ENCODE peak calls at places on chromosomes 6 and 20, in five cellular contexts. One of them, this sample, is unnamed.

GRCh38 chr20:6122111-6122872 is 538 bp downstream of the FERMT1 start:
- DNase-seq in SJSA1: no peak
- DNase-seq in fibroblast of lung: peak
- DNase-seq in OCI-LY7: no peak
- DNase-seq in cardiac muscle cell: peak
- DNase-seq in this sample: no peak

GRCh38 chr6:113833537-113833936 is 23.6 kb upstream of the MARCKS start:
- DNase-seq in cardiac muscle cell: no peak
- DNase-seq in fibroblast of lung: peak
- DNase-seq in SJSA1: no peak
- DNase-seq in OCI-LY7: no peak
- DNase-seq in this sample: no peak

GRCh38 chr6:63789699-63790098 is 154.1 kb downstream of the PHF3 start:
- DNase-seq in OCI-LY7: no peak
- DNase-seq in fibroblast of lung: no peak
- DNase-seq in SJSA1: no peak
- DNase-seq in cardiac muscle cell: no peak
- DNase-seq in this sample: no peak

GRCh38 chr6:11700118-11700718 is 78.4 kb downstream of the ADTRP start:
- DNase-seq in fibroblast of lung: peak
- DNase-seq in SJSA1: no peak
- DNase-seq in cardiac muscle cell: peak
- DNase-seq in OCI-LY7: peak
- DNase-seq in this sample: peak

GRCh38 chr20:49037962-49038387 is 8.1 kb upstream of the CSE1L start:
- DNase-seq in fibroblast of lung: peak
- DNase-seq in cardiac muscle cell: no peak
- DNase-seq in SJSA1: no peak
- DNase-seq in OCI-LY7: no peak
- DNase-seq in this sample: peak

GRCh38 chr6:81865712-81866111 is 113.2 kb upstream of the TENT5A start:
- DNase-seq in SJSA1: no peak
- DNase-seq in OCI-LY7: no peak
- DNase-seq in fibroblast of lung: peak
- DNase-seq in cardiac muscle cell: no peak
- DNase-seq in this sample: no peak

GRCh38 chr6:107943626-107944439 is 14.2 kb downstream of the SEC63 start:
- DNase-seq in cardiac muscle cell: no peak
- DNase-seq in SJSA1: no peak
- DNase-seq in OCI-LY7: peak
- DNase-seq in fibroblast of lung: no peak
- DNase-seq in this sample: no peak

GRCh38 chr6:26199057-26199772 is 112.0 kb downstream of the HFE start:
- DNase-seq in SJSA1: peak
- DNase-seq in fibroblast of lung: peak
- DNase-seq in cardiac muscle cell: peak
- DNase-seq in OCI-LY7: peak
- DNase-seq in this sample: peak

GRCh38 chr6:111551521-111552231 is 54.0 kb downstream of the TRAF3IP2 start:
- DNase-seq in fibroblast of lung: peak
- DNase-seq in SJSA1: no peak
- DNase-seq in OCI-LY7: no peak
- DNase-seq in cardiac muscle cell: peak
- DNase-seq in this sample: no peak

GRCh38 chr20:46118481-46119020 is 437 bp downstream of the CD40 start:
- DNase-seq in cardiac muscle cell: no peak
- DNase-seq in SJSA1: no peak
- DNase-seq in fibroblast of lung: no peak
- DNase-seq in OCI-LY7: peak
- DNase-seq in this sample: peak

GRCh38 chr20:15345287-15345686 is 1007.9 kb upstream of the FLRT3 start:
- DNase-seq in SJSA1: no peak
- DNase-seq in cardiac muscle cell: no peak
- DNase-seq in fibroblast of lung: no peak
- DNase-seq in OCI-LY7: no peak
- DNase-seq in this sample: no peak

GRCh38 chr6:39280247-39280731 is 33.9 kb downstream of the KCNK17 start:
- DNase-seq in SJSA1: no peak
- DNase-seq in cardiac muscle cell: no peak
- DNase-seq in OCI-LY7: no peak
- DNase-seq in fibroblast of lung: no peak
- DNase-seq in this sample: no peak

GRCh38 chr6:29011276-29011734 is 6.2 kb upstream of the ZNF311 start:
- DNase-seq in cardiac muscle cell: peak
- DNase-seq in OCI-LY7: peak
- DNase-seq in SJSA1: no peak
- DNase-seq in fibroblast of lung: peak
- DNase-seq in this sample: peak

GRCh38 chr6:107600936-107601335 is 111.0 kb downstream of the SOBP start:
- DNase-seq in SJSA1: peak
- DNase-seq in fibroblast of lung: peak
- DNase-seq in cardiac muscle cell: peak
- DNase-seq in OCI-LY7: no peak
- DNase-seq in this sample: no peak

GRCh38 chr6:34423254-34423653 is 2.6 kb downstream of the RPS10 start:
- DNase-seq in OCI-LY7: no peak
- DNase-seq in cardiac muscle cell: no peak
- DNase-seq in fibroblast of lung: peak
- DNase-seq in SJSA1: no peak
- DNase-seq in this sample: no peak

GRCh38 chr6:102763886-102764285 is 1370.4 kb downstream of the GRIK2 start:
- DNase-seq in fibroblast of lung: no peak
- DNase-seq in OCI-LY7: no peak
- DNase-seq in cardiac muscle cell: no peak
- DNase-seq in SJSA1: no peak
- DNase-seq in this sample: no peak

GRCh38 chr20:32737371-32738223 is 5.7 kb downstream of the COMMD7 start:
- DNase-seq in OCI-LY7: no peak
- DNase-seq in SJSA1: no peak
- DNase-seq in cardiac muscle cell: no peak
- DNase-seq in fibroblast of lung: peak
- DNase-seq in this sample: peak

GRCh38 chr6:70790483-70790882 is 122.8 kb downstream of the SMAP1 start:
- DNase-seq in SJSA1: no peak
- DNase-seq in OCI-LY7: no peak
- DNase-seq in cardiac muscle cell: no peak
- DNase-seq in fibroblast of lung: no peak
- DNase-seq in this sample: no peak

GRCh38 chr20:23415958-23416583 is 5.2 kb downstream of the NAPB start:
- DNase-seq in cardiac muscle cell: no peak
- DNase-seq in OCI-LY7: no peak
- DNase-seq in fibroblast of lung: peak
- DNase-seq in SJSA1: no peak
- DNase-seq in this sample: no peak

GRCh38 chr6:15921243-15921642 is 207.6 kb upstream of the MYLIP start:
- DNase-seq in fibroblast of lung: no peak
- DNase-seq in OCI-LY7: no peak
- DNase-seq in SJSA1: no peak
- DNase-seq in cardiac muscle cell: no peak
- DNase-seq in this sample: no peak

GRCh38 chr6:5204340-5204739 is 56.4 kb downstream of the LYRM4 start:
- DNase-seq in cardiac muscle cell: no peak
- DNase-seq in OCI-LY7: no peak
- DNase-seq in SJSA1: no peak
- DNase-seq in fibroblast of lung: no peak
- DNase-seq in this sample: no peak
- H3K27ac ChIP-seq in cardiac muscle cell: no peak
- H3K27ac ChIP-seq in OCI-LY7: no peak
- H3K27ac ChIP-seq in SJSA1: no peak
- H3K27ac ChIP-seq in fibroblast of lung: no peak
- H3K27ac ChIP-seq in this sample: no peak

DNA sequence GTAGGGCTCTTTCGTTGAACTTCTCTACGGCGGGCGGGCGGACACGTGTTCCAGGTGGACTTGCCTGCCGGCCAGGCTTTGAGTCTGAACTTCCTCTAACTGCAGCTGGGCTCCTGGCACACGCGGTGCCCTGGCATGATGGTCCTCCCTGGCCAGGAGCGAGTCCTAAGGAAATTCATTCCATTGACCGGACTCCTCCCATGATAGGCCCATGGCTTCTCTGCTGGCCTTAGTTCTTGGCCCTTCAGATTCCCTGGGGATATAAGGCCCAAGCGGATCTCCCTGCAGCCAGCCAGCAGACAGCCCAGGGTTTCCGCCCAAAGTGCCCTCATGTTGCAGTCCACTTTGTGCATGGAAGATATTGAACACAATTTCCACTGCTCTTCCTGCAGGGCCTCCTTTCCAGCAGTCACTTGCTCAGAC is 39.4 kb downstream of the TBC1D7 start:
- DNase-seq in fibroblast of lung: no peak
- DNase-seq in SJSA1: no peak
- DNase-seq in cardiac muscle cell: no peak
- DNase-seq in OCI-LY7: no peak
- DNase-seq in this sample: no peak
- H3K4me3 ChIP-seq in fibroblast of lung: no peak
- H3K4me3 ChIP-seq in SJSA1: no peak
- H3K4me3 ChIP-seq in cardiac muscle cell: no peak
- H3K4me3 ChIP-seq in OCI-LY7: no peak
- H3K4me3 ChIP-seq in this sample: no peak

GRCh38 chr6:6826961-6827360 is 238.4 kb downstream of the LY86 start:
- DNase-seq in OCI-LY7: no peak
- DNase-seq in SJSA1: no peak
- DNase-seq in fibroblast of lung: no peak
- DNase-seq in cardiac muscle cell: no peak
- DNase-seq in this sample: no peak
- H3K27ac ChIP-seq in OCI-LY7: no peak
- H3K27ac ChIP-seq in SJSA1: no peak
- H3K27ac ChIP-seq in fibroblast of lung: no peak
- H3K27ac ChIP-seq in cardiac muscle cell: no peak
- H3K27ac ChIP-seq in this sample: no peak

GRCh38 chr20:36855241-36855657 is 20.7 kb upstream of the TLDC2 start:
- DNase-seq in OCI-LY7: no peak
- DNase-seq in SJSA1: no peak
- DNase-seq in cardiac muscle cell: no peak
- DNase-seq in fibroblast of lung: no peak
- DNase-seq in this sample: no peak
- H3K4me3 ChIP-seq in OCI-LY7: no peak
- H3K4me3 ChIP-seq in SJSA1: no peak
- H3K4me3 ChIP-seq in cardiac muscle cell: no peak
- H3K4me3 ChIP-seq in fibroblast of lung: no peak
- H3K4me3 ChIP-seq in this sample: no peak

DNA sequence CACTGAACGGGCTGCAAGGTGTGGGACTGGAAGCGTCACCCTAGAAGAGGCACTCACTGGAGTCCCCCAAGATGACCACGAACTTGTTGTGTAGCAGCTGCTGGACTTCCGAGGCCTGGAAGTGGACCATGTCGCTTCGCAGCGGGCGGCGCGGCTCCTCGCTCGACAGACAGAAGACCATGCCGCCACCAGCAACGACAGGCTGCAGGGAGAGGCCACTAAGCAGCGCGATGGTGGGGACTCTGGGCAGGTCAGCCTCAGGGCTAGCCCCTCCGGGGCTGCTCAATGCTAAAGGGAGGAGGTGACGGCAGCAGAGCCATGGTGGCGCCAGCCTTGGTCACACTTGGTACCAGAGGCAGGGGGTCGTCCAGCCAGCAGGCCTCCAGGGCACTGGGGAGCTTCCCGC is 720 bp downstream of the PCED1A start:
- DNase-seq in SJSA1: no peak
- DNase-seq in OCI-LY7: no peak
- DNase-seq in cardiac muscle cell: no peak
- DNase-seq in fibroblast of lung: no peak
- DNase-seq in this sample: no peak
- H3K27ac ChIP-seq in SJSA1: peak
- H3K27ac ChIP-seq in OCI-LY7: no peak
- H3K27ac ChIP-seq in cardiac muscle cell: no peak
- H3K27ac ChIP-seq in fibroblast of lung: peak
- H3K27ac ChIP-seq in this sample: peak

DNA sequence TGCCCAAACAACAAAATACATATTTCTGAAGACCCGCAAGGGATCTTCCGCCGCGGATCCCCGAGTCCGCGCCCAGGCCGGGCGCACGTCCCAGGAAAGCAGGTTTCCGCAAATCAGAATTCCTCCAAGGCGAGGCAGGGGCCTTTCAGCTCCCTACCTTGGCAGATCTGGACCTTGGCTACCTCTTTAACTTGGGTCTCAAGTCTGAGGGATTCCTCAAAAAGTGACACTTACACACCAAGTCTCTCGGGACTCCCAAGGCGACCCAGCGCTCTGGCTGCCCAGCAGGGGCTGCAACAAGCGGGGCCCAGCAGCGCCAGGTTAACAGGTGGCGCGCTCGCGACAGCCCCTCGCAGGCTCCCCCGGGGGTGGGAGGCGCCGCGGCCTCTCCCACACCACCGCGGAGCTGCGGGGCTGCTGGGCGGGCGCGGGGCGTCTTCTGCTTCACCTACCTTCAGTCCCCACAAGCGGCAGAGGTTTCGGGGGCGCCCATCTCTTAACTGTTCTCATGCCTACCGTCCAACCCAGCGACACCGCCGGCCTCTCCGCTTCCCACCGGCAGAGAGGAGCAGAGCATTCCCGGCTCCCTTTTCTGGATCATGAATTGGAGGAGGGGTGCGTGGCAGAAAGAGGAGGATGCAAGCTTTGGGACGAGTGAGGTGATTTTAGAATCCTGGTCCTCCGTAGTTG is 414 bp downstream of the SIM1 start:
- DNase-seq in SJSA1: no peak
- DNase-seq in fibroblast of lung: no peak
- DNase-seq in cardiac muscle cell: peak
- DNase-seq in OCI-LY7: no peak
- DNase-seq in this sample: no peak
- H3K4me3 ChIP-seq in SJSA1: peak
- H3K4me3 ChIP-seq in fibroblast of lung: no peak
- H3K4me3 ChIP-seq in cardiac muscle cell: peak
- H3K4me3 ChIP-seq in OCI-LY7: no peak
- H3K4me3 ChIP-seq in this sample: no peak